ENCODE peak calls at places on chromosome 15, in eight cellular contexts. N is H1, O is HCT116, S is SK-N-SH, T is IMR-90, A is A549, I is K562, Q is HepG2. F is an unnamed sample.

GRCh38 chr15:74209560-74209958 is 7.0 kb upstream of the STRA6 start:
- DNase-seq in I (no peak), T (no peak), Q (no peak), O (no peak), S (no peak), N (no peak), A (no peak), F (no peak)

GRCh38 chr15:47374222-47374621 is 343.1 kb upstream of the SEMA6D start:
- DNase-seq in T (peak), O (no peak), S (no peak), N (no peak), Q (no peak), A (no peak), I (no peak), F (no peak)

GRCh38 chr15:98735895-98736617 is 87.7 kb downstream of the IGF1R start:
- DNase-seq in O (no peak), N (no peak), Q (no peak), A (no peak), T (no peak), S (peak), I (no peak), F (no peak)

GRCh38 chr15:43792761-43793493 is 807 bp downstream of the SERF2 start:
- DNase-seq in A (peak), O (no peak), N (no peak), S (peak), Q (no peak), I (no peak), T (peak), F (no peak)

GRCh38 chr15:58222698-58223097 is 84.5 kb downstream of the AQP9 start:
- DNase-seq in O (no peak), I (no peak), S (no peak), T (peak), N (no peak), Q (no peak), A (no peak), F (no peak)

GRCh38 chr15:39362832-39363561 is 217.9 kb upstream of the THBS1 start:
- DNase-seq in S (peak), I (no peak), O (no peak), T (peak), Q (no peak), N (no peak), A (no peak), F (no peak)

GRCh38 chr15:95134306-95135100 is 903.1 kb downstream of the MCTP2 start:
- DNase-seq in S (no peak), I (no peak), T (peak), N (no peak), Q (no peak), A (no peak), O (no peak), F (no peak)

GRCh38 chr15:74182131-74182530 is 8.6 kb downstream of the ISLR start:
- DNase-seq in A (no peak), S (no peak), T (no peak), I (no peak), O (no peak), Q (no peak), N (no peak), F (no peak)

GRCh38 chr15:64566629-64567427 is 106.5 kb downstream of the ZNF609 start:
- DNase-seq in A (no peak), T (no peak), Q (no peak), N (no peak), I (peak), O (no peak), S (no peak), F (no peak)

GRCh38 chr15:83365370-83365938 is 81.0 kb upstream of the BNC1 start:
- DNase-seq in Q (no peak), A (peak), S (peak), T (peak), O (peak), N (peak), I (no peak), F (no peak)

GRCh38 chr15:78950343-78950742 is 5.5 kb upstream of the CTSH start:
- DNase-seq in N (no peak), A (no peak), I (no peak), Q (peak), T (no peak), O (no peak), S (no peak), F (no peak)

GRCh38 chr15:75454471-75455418 is 3.3 kb upstream of the SIN3A start:
- DNase-seq in O (peak), I (peak), A (peak), Q (no peak), S (peak), N (peak), T (no peak), F (no peak)

GRCh38 chr15:64622410-64623260 is 152.8 kb downstream of the RBPMS2 start:
- DNase-seq in O (no peak), Q (no peak), T (no peak), A (no peak), S (no peak), N (no peak), I (no peak), F (peak)

GRCh38 chr15:68113751-68114150 is 59.6 kb downstream of the PIAS1 start:
- DNase-seq in Q (no peak), N (no peak), S (no peak), A (no peak), I (no peak), T (no peak), O (no peak), F (no peak)

DNA sequence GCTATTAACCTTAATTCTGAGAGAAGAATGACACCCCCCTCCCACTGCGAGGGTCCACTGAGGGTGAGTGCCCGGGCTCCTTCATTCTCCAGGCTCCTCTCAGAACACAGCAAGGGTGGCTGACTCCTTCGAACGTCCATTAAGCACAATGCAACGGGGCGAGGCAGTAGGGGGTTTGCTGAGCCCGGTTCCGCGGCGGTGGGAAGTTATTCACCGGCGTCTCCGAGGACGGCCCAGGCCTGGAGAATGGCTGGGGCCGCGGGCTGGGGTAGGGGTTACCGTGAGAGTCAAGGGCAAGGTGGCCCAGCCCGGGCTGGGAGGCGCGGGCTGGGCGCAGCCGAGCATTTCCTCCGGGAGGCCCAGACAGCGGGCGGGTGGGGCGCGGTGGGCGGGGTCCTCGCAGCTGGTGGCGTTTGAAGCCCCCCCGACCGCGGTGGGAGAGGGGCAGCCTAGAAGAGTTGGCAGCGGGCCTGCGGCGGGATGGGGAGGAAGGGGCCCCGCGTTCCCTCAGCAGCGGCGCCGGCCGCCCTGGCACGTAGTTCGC is 1.1 kb upstream of the KLF13 start:
- DNase-seq in I (peak), O (no peak), T (peak), A (peak), Q (no peak), S (peak), N (no peak), F (no peak)
- TF ChIP-seq RAD21 in I (no peak), O (no peak), T (no peak), A (no peak), Q (no peak), S (no peak), N (no peak), F (no peak)

GRCh38 chr15:80289558-80290277 is 37.7 kb upstream of the CTXND1 start:
- DNase-seq in A (no peak), T (no peak), Q (no peak), S (no peak), O (no peak), I (no peak), N (no peak), F (no peak)
- TF ChIP-seq RAD21 in A (no peak), T (no peak), Q (no peak), S (no peak), O (no peak), I (no peak), N (no peak), F (no peak)

DNA sequence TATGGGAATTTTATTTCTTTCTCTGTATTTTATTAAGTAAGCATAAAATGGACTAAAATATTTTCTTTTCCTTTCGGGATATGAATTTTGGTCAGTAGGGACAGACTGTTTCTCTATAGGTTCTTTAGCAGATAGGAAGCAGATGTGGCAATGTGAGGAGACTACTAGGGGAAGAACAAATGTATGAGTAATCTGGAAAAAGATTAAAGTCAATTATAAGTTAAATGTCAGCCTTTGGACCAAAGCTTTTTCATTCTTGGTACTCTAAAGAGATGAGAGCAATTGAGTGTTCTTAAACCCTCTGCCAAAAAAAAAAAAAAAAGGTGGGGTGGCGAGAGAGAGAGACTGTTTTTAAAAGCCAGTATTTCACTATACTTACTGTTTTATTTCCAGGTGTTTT is 63.6 kb downstream of the LRRC49 start:
- DNase-seq in T (peak), Q (no peak), I (no peak), S (no peak), O (no peak), N (no peak), A (no peak), F (no peak)
- TF ChIP-seq RAD21 in T (no peak), Q (no peak), I (no peak), S (no peak), O (no peak), N (no peak), A (no peak), F (no peak)

DNA sequence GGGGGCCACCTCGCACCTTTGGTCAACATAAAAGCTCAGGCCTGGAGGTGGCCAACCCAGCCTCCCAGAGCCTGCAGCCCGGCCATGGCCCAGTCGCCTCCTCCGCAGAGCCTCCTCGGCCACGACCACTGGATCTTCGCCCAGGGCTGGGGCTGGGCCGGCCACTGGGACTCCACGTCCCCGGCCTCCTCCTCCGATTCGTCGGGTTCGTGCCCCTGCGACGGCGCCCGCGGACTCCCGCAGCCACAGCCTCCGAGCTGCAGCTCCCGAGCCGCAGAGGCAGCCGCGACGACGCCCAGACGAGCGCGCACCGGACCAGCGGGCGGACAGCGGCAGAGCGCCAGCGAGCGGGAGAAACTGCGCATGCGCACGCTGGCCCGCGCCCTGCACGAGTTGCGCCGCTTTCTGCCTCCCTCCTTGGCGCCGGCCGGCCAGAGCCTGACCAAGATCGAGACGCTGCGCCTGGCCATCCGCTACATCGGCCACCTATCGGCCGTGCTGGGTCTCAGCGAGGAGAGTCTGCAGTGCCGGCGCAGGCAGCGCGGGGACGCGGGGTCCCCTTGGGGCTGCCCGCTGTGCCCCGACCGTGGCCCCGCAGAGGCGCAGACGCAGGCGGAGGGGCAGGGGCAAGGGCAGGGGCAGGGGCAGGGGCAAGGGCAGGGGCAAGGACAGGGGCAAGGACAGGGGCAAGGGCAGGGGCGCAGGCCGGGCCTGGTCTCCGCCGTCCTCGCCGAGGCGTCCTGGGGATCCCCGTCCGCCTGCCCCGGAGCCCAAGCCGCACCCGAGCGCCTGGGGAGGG is at the start of gene MESP2:
- DNase-seq in Q (peak), A (peak), N (peak), O (peak), T (peak), S (peak), I (peak), F (no peak)
- TF ChIP-seq RAD21 in Q (peak), A (peak), N (peak), O (peak), T (no peak), S (no peak), I (peak), F (no peak)

GRCh38 chr15:31264534-31265089 is 62.0 kb upstream of the KLF13 start:
- DNase-seq in T (no peak), A (no peak), N (no peak), O (no peak), Q (no peak), S (no peak), I (no peak), F (no peak)

GRCh38 chr15:31265090-31265870 is 61.4 kb upstream of the KLF13 start:
- DNase-seq in S (no peak), N (peak), T (no peak), Q (peak), A (no peak), O (no peak), I (no peak), F (no peak)

GRCh38 chr15:31266712-31267111 is 59.9 kb upstream of the KLF13 start:
- DNase-seq in O (no peak), A (no peak), Q (no peak), I (no peak), S (no peak), N (peak), T (no peak), F (no peak)

GRCh38 chr15:31267161-31268107 is 59.2 kb upstream of the KLF13 start:
- DNase-seq in Q (no peak), T (no peak), S (no peak), I (no peak), A (no peak), O (no peak), N (peak), F (no peak)

DNA sequence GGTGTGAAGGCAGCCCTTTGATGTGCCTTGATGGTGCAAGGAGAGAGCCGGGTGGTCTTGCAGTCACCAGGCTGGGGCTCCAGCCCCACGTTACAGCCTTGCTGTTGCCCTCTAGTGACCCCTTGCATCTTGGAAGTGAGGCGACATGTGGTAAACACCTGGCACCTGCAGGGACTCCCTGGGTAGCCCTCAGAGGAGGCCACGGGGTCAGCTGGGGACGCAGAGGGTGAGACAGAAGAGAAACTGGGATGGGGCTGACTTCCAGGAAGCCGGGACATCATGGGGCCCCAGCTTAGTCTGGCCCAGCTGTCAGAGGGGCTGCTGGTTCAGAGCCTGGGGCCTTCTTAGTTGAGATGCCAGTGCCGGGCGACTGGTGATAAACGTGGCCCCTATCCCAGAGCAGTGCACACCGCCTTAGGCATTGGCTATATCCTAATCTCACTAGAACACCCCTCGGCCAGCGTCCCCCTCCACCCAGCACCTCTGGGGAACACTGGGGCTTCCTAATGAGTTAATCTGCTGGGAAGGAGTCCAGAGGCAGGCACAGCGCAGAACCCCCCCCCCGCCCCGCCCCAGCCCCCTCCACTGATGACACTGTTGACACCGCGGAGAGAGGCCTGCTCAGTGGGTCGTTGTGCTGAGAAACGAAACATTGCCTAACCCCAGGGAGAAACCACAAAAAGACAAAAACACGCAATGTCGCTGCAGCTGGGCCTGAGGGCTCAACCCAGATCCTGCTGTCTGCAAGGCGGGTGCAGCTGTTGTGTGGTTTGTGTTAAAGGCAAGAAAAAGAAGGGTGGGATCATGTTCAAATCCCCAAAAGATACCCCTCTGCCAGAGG is 60.5 kb upstream of the KLF13 start:
- DNase-seq in N (peak), I (no peak), A (no peak), O (no peak), T (no peak), Q (no peak), S (peak), F (peak)
- TF ChIP-seq RAD21 in N (no peak), I (no peak), A (no peak), O (no peak), T (no peak), Q (no peak), S (no peak), F (peak)

GRCh38 chr15:41714291-41714690 is 54.1 kb downstream of the MGA start:
- DNase-seq in N (no peak), T (no peak), A (no peak), O (no peak), Q (no peak), S (no peak), I (no peak), F (no peak)

GRCh38 chr15:41716864-41717263 is 56.7 kb downstream of the MGA start:
- DNase-seq in S (no peak), Q (no peak), T (no peak), I (no peak), O (no peak), N (no peak), A (no peak), F (no peak)

GRCh38 chr15:41713047-41713446 is 52.8 kb downstream of the MGA start:
- DNase-seq in T (peak), I (no peak), N (no peak), A (no peak), O (no peak), S (no peak), Q (no peak), F (no peak)
- TF ChIP-seq RAD21 in T (no peak), I (no peak), N (no peak), A (no peak), O (no peak), S (no peak), Q (no peak), F (no peak)

DNA sequence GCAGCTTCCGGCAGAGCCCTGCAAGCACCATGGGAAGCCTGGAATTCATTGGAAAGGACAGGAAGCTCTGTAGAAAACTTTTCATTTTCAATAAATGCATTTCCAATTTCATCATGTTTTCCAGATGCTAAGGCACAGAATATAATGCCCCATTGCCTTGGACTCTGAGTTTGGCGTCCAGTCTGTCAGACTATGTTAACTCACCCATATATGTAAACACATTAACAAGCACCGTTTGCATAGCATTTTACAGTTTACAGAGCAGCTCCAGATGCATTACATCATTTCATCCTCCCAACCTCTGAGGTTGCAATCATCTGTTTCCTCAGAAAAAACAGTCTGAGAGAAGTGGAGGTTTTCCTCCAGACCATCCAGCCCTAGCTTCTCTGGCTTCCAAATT is 26.3 kb downstream of the CYP19A1 start:
- DNase-seq in O (no peak), S (no peak), A (no peak), Q (peak), I (no peak), T (peak), N (no peak), F (no peak)
- TF ChIP-seq RAD21 in O (no peak), S (no peak), A (no peak), Q (no peak), I (no peak), T (no peak), N (no peak), F (no peak)

DNA sequence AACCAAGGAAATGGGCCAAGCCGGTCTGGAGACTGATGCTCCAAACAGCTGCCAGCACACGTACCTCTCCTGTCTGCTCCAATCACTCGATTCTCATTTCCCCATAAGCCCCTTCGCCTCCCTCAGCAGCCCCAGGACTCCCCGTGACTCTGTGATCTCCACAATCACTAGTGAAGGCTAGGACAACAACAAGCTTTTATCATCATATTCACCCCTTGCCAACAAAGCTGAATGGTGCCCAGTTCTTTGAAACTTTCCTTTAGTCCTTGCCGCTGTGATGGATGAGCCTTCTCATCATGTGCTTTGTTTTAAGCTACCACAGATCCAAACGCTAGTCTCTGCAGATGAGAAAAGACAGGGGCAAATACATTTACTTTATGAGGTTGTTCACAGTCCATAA is 242.0 kb downstream of the SV2B start:
- DNase-seq in N (no peak), S (no peak), O (no peak), A (no peak), I (no peak), T (no peak), Q (no peak), F (no peak)
- TF ChIP-seq RAD21 in N (no peak), S (no peak), O (no peak), A (no peak), I (no peak), T (no peak), Q (no peak), F (no peak)

DNA sequence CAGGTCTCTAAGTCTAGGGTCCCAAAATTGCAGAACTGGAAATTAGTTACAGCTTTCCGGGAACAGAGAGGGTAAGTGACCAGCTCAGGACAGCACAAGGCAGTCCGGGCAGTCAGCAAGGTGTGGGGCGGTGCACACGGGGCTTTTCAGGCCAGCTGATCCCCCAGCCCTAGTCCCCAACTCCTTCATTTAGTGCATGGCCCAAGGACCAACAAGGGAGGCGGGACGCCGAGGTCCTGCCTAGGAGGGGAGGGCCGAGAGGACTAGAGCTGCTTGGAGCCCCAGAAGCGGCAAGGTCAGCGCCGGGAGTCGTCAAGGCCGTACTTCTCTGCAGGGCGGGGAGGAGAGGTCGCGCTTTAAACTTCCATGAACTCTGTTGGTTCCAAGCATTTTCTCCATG is 2.0 kb upstream of the PDE8A start:
- DNase-seq in A (no peak), T (no peak), Q (no peak), I (peak), N (peak), S (no peak), O (no peak), F (no peak)
- TF ChIP-seq RAD21 in A (no peak), T (no peak), Q (no peak), I (no peak), N (no peak), S (no peak), O (no peak), F (no peak)

F was measured in GM12878.